ENCODE peak calls at places on chromosomes 1 and 21, in five cellular contexts. E is colonic mucosa, W is fibroblast of lung, L is fibroblast of mammary gland, G is AG10803. F is an unnamed sample.

GRCh38 chr1:212792396-212792908 is 758 bp downstream of the TATDN3 start:
- DNase-seq in G (no peak), L (no peak), W (no peak), E (no peak), F (peak; percentile 5)

GRCh38 chr1:205502992-205503391 is 1.5 kb upstream of the CDK18 start:
- DNase-seq in W (no peak), E (no peak), L (no peak), G (no peak), F (no peak)

GRCh38 chr1:14328687-14329086 is 269.8 kb upstream of the KAZN start:
- DNase-seq in E (no peak), L (no peak), W (no peak), G (no peak), F (no peak)

GRCh38 chr1:232806071-232806510 is 875 bp downstream of the MAP10 start:
- DNase-seq in G (no peak), L (no peak), E (no peak), W (no peak), F (peak; percentile 12)

GRCh38 chr21:44654576-44654950 is at the start of gene KRTAP12-4:
- DNase-seq in W (no peak), G (no peak), L (no peak), E (no peak), F (no peak)

GRCh38 chr1:227131193-227131592 is 187.1 kb downstream of the CDC42BPA start:
- DNase-seq in G (peak; percentile 60), W (peak; percentile 57), E (no peak), L (peak; percentile 56), F (peak; percentile 74)

GRCh38 chr1:245829194-245829593 is 674.4 kb downstream of the KIF26B start:
- DNase-seq in W (no peak), E (no peak), L (no peak), G (no peak), F (no peak)

GRCh38 chr1:237873487-237873927 is 17.2 kb downstream of the ZP4 start:
- DNase-seq in L (peak; percentile 93), W (peak; percentile 78), G (peak; percentile 3), E (no peak), F (peak; percentile 16)

GRCh38 chr1:42157667-42158066 is 4.5 kb downstream of the GUCA2B start:
- DNase-seq in L (no peak), G (no peak), E (no peak), W (no peak), F (no peak)
- TF ChIP-seq CTCF in L (peak; percentile 1), G (no peak), E (no peak), W (no peak), F (no peak)

GRCh38 chr1:160646192-160646591 is 652 bp downstream of the SLAMF1 start:
- DNase-seq in E (no peak), L (no peak), G (no peak), W (no peak), F (no peak)

GRCh38 chr1:160646711-160647328 is at the start of gene SLAMF1:
- DNase-seq in G (no peak), W (no peak), L (peak; percentile 31), E (no peak), F (no peak)

GRCh38 chr1:160644399-160644798 is 2.4 kb downstream of the SLAMF1 start:
- DNase-seq in W (no peak), L (no peak), E (no peak), G (no peak), F (no peak)

GRCh38 chr1:160645386-160646063 is 1.3 kb downstream of the SLAMF1 start:
- DNase-seq in G (no peak), L (no peak), E (no peak), W (no peak), F (no peak)

GRCh38 chr1:160647329-160647720 is 481 bp upstream of the SLAMF1 start:
- DNase-seq in E (no peak), W (no peak), G (no peak), L (no peak), F (no peak)
- H3K4me3 ChIP-seq in E (peak overlapping the region; percentile 18), W (no peak overlapping the region), G (no peak overlapping the region), L (no peak overlapping the region), F (no peak overlapping the region)

DNA sequence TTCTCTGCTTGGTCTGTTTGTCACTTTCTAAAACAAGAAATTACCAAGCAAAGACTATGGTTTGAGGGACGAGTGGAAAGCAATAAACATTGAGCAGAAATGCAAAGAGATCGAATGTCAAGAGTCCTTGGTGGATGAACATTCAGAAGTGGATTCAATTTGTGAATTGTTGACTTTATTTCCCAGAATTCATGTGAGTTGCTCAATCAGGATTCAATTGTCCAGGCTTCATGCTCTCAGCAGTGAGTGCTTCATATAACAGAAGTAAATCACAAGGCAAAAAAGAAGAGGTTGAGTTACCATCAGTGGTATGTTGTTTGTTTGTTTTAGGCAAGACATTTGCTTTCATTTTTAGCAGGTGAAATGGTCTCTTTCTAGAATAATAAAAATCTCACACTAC is 31.9 kb downstream of the NGF start:
- DNase-seq in L (no peak), E (no peak), W (no peak), G (no peak), F (no peak)
- TF ChIP-seq CTCF in L (no peak), E (no peak), W (no peak), G (no peak), F (no peak)

DNA sequence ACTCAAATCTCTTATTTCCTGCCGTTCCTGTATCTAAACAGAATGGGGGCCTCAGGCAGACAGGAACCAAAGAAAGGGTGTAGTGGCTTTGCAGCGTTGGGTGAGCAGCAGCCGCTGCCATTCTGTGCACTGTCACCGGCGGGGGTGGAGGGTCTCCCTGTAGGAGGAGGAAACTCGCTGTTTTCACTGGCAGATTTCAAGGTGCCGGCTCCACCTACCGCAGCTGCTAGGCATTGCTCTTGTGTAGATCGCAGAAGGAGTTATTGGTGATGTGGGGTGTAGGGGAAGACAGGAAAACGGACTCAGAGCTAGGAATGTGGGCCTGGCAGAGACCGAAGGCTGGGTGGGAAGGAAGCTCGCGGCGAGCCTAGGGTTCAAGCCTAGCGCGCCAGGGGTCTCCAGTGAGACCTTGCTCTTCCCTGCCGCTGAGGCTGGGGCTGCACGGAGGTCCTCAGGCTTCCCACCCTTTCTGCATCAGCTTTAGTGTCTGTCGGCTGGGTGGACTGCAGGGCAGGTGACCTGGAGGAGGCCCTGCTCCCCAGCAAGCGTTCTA is 20.8 kb downstream of the ATP5PO start:
- DNase-seq in L (peak; percentile 87), W (peak; percentile 87), E (peak; percentile 58), G (peak; percentile 84), F (peak; percentile 94)
- H3K4me3 ChIP-seq in L (peak overlapping the region; percentile 31), W (peak overlapping the region; percentile 43), E (no peak overlapping the region), G (peak overlapping the region; percentile 50), F (peak overlapping the region; percentile 24)